ENCODE peak calls at places on chromosomes 7 and 10, in eight cellular contexts. V is mesenchymal stem cell, L is Caco-2, Y is vagina, Z is neuronal stem cell, W is cardiac muscle cell, I is fibroblast of pulmonary artery, Q is A549. D is an unnamed sample.

GRCh38 chr7:8259586-8260222 is 2.3 kb downstream of the ICA1 start:
- DNase-seq in I (no peak), Y (no peak), W (no peak), L (no peak), Q (no peak), Z (no peak), V (no peak), D (no peak)

GRCh38 chr10:19432000-19432399 is 383.4 kb downstream of the MALRD1 start:
- DNase-seq in Z (no peak), I (peak), Y (no peak), V (no peak), Q (no peak), L (no peak), W (no peak), D (no peak)

GRCh38 chr10:71975087-71975890 is 11.1 kb downstream of the CHST3 start:
- DNase-seq in L (no peak), I (no peak), Y (no peak), V (no peak), Q (no peak), Z (no peak), W (peak), D (no peak)

GRCh38 chr10:63066606-63067005 is 66.5 kb upstream of the NRBF2 start:
- DNase-seq in V (no peak), W (no peak), L (no peak), Q (no peak), I (no peak), Z (no peak), Y (no peak), D (no peak)

GRCh38 chr10:6348091-6348862 is 145.5 kb downstream of the PFKFB3 start:
- DNase-seq in V (no peak), W (peak), Z (no peak), L (no peak), Q (no peak), I (no peak), Y (no peak), D (no peak)

GRCh38 chr7:82600601-82601000 is 157.0 kb upstream of the CACNA2D1 start:
- DNase-seq in V (peak), Q (peak), I (no peak), Y (no peak), W (no peak), L (no peak), Z (no peak), D (no peak)

GRCh38 chr10:86035791-86036543 is 330.6 kb downstream of the GRID1 start:
- DNase-seq in W (no peak), V (no peak), I (no peak), Z (no peak), L (no peak), Y (no peak), Q (no peak), D (no peak)

GRCh38 chr7:87878208-87878735 is 2.0 kb downstream of the DBF4 start:
- DNase-seq in Z (no peak), Y (no peak), Q (no peak), I (peak), V (peak), L (no peak), W (peak), D (no peak)

GRCh38 chr10:12974123-12974844 is 27.2 kb downstream of the CCDC3 start:
- DNase-seq in Y (no peak), Z (no peak), W (no peak), I (no peak), L (no peak), Q (no peak), V (no peak), D (no peak)

GRCh38 chr10:58415757-58416156 is 30.5 kb downstream of the TFAM start:
- DNase-seq in Z (no peak), W (no peak), Q (no peak), Y (no peak), L (no peak), V (no peak), I (no peak), D (no peak)

GRCh38 chr10:92027141-92027540 is 103.6 kb downstream of the BTAF1 start:
- DNase-seq in Q (no peak), Y (no peak), I (no peak), Z (no peak), W (peak), L (peak), V (peak), D (no peak)

GRCh38 chr10:52387744-52388143 is 73.7 kb downstream of the DKK1 start:
- DNase-seq in V (no peak), Y (no peak), W (no peak), Z (no peak), L (no peak), I (peak), Q (no peak), D (no peak)

GRCh38 chr10:44030132-44030531 is 354.8 kb downstream of the CXCL12 start:
- DNase-seq in V (no peak), Q (no peak), Z (no peak), I (no peak), Y (peak), L (peak), W (no peak), D (no peak)

GRCh38 chr7:90552521-90552920 is 43.6 kb upstream of the CDK14 start:
- DNase-seq in W (peak), V (peak), L (no peak), I (peak), Q (no peak), Z (no peak), Y (no peak), D (no peak)

GRCh38 chr7:111138196-111138569 is 47.3 kb downstream of the LRRN3 start:
- DNase-seq in W (peak), Q (no peak), Y (no peak), I (peak), Z (no peak), V (peak), L (no peak), D (peak)

GRCh38 chr7:50369408-50370026 is 65.0 kb downstream of the IKZF1 start:
- DNase-seq in V (peak), L (peak), Z (peak), Y (no peak), I (peak), Q (peak), W (peak), D (peak)

GRCh38 chr7:132558815-132559214 is 17.5 kb downstream of the PLXNA4 start:
- DNase-seq in Q (no peak), Y (no peak), L (no peak), Z (no peak), I (no peak), W (no peak), V (no peak), D (no peak)

GRCh38 chr7:116698396-116698795 is 26.4 kb downstream of the MET start:
- DNase-seq in L (no peak), Y (no peak), V (no peak), Z (no peak), Q (no peak), I (no peak), W (no peak), D (no peak)

GRCh38 chr7:12884033-12884432 is 196.6 kb downstream of the ARL4A start:
- DNase-seq in W (no peak), I (peak), Y (no peak), V (no peak), Z (no peak), L (no peak), Q (no peak), D (no peak)

GRCh38 chr7:105656922-105657521 is 75.7 kb upstream of the EFCAB10 start:
- DNase-seq in V (no peak), Q (peak), W (peak), Z (no peak), Y (no peak), L (peak), I (peak), D (peak)

GRCh38 chr7:24366901-24367300 is 82.9 kb downstream of the NPY start:
- DNase-seq in Z (no peak), Q (no peak), V (no peak), Y (no peak), I (no peak), W (no peak), L (no peak), D (no peak)

GRCh38 chr7:24372973-24373372 is 89.0 kb downstream of the NPY start:
- DNase-seq in V (no peak), Y (no peak), W (no peak), L (no peak), I (no peak), Z (no peak), Q (no peak), D (no peak)

GRCh38 chr7:24370541-24370940 is 86.6 kb downstream of the NPY start:
- DNase-seq in Z (no peak), I (no peak), W (no peak), Y (no peak), Q (no peak), V (no peak), L (no peak), D (no peak)

GRCh38 chr7:24365606-24366005 is 81.6 kb downstream of the NPY start:
- DNase-seq in Z (no peak), V (no peak), Q (no peak), W (no peak), L (no peak), Y (no peak), I (no peak), D (no peak)

DNA sequence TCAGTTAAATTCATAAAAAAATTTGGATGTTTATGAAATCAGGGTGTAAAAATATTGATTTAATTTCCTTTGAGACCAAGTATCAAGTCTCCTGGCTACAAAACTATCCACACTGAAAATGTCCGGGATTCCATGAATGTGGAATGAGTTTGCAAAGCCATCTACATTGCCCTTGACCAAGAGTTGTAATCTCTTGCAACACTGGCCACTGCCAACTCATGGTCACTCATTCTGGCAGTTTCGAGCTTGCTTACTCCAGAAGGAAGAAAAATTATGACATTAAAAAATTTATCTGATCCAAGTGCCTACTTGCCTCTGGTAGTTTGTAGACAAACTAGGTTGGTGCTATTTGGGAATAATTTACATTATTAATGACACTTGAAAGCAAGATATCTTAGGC is 84.2 kb downstream of the NPY start:
- DNase-seq in V (no peak), Q (no peak), L (no peak), W (no peak), I (no peak), Y (no peak), Z (no peak), D (no peak)
- H3K4me3 ChIP-seq in V (no peak), Q (no peak), L (no peak), W (no peak), I (no peak), Y (no peak), Z (no peak), D (no peak)

GRCh38 chr10:113381906-113382562 is 170.8 kb upstream of the HABP2 start:
- DNase-seq in Y (no peak), L (no peak), Q (no peak), I (peak), Z (no peak), W (peak), V (peak), D (no peak)
- H3K4me3 ChIP-seq in Y (peak), L (no peak), Q (no peak), I (peak), Z (no peak), W (no peak), V (no peak), D (no peak)

DNA sequence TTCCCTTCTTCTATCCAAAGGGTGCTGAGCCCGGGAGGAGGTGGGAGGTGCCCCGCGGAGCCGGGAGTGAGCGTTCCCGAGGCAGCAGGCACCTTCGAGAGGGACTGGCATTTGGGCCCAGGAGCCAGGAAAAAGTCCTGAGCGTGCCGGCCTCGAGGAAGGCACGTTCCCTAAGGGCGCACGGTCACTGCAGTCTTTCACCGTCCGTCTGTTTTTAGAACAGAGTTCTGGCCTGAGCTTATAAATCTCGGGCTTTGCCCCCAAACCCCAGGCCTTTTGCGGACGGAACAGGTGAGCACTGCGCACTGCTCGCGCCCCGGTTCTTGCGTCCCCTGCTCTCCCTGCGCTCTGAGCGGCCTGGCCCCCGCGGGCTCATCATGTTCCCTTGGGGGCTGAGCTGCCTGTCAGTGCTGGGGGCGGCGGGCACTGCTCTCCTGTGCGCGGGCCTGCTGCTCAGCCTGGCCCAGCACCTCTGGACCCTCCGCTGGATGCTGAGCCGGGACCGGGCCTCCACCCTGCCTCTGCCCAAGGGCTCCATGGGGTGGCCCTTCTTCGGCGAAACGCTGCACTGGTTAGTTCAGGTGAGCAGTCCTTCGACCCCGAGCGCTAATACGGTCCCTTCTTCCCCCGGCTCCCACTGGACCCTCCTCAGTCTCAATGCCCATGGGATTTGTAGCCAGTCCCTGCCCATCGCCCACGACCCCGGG is 442 bp downstream of the CYP26C1 start:
- DNase-seq in V (no peak), L (no peak), W (no peak), Z (no peak), Y (no peak), I (no peak), Q (no peak), D (no peak)
- H3K4me3 ChIP-seq in V (no peak), L (no peak), W (no peak), Z (peak), Y (no peak), I (no peak), Q (no peak), D (no peak)

GRCh38 chr7:158016171-158017087 is 571.2 kb downstream of the PTPRN2 start:
- DNase-seq in Y (no peak), I (no peak), Z (peak), L (no peak), Q (no peak), W (no peak), V (no peak), D (peak)
- H3K4me3 ChIP-seq in Y (peak), I (no peak), Z (peak), L (no peak), Q (no peak), W (no peak), V (no peak), D (no peak)

GRCh38 chr10:104327745-104328635 is 10.3 kb downstream of the ITPRIP start:
- DNase-seq in Z (no peak), L (no peak), W (peak), I (peak), Y (no peak), V (peak), Q (peak), D (peak)

GRCh38 chr10:104328636-104328915 is 9.7 kb downstream of the ITPRIP start:
- DNase-seq in W (no peak), I (no peak), Q (no peak), V (no peak), Y (no peak), Z (peak), L (no peak), D (no peak)

GRCh38 chr10:104329754-104330153 is 8.5 kb downstream of the ITPRIP start:
- DNase-seq in V (peak), L (no peak), Q (peak), I (peak), W (peak), Y (no peak), Z (no peak), D (no peak)

GRCh38 chr10:104330168-104331117 is 7.8 kb downstream of the ITPRIP start:
- DNase-seq in Q (peak), W (peak), L (no peak), V (peak), Y (peak), Z (no peak), I (peak), D (peak)

GRCh38 chr10:104328916-104329710 is 9.2 kb downstream of the ITPRIP start:
- DNase-seq in Q (peak), V (peak), I (peak), W (peak), Z (peak), L (no peak), Y (no peak), D (peak)
- H3K4me3 ChIP-seq in Q (peak), V (no peak), I (peak), W (no peak), Z (no peak), L (no peak), Y (peak), D (peak)

GRCh38 chr7:139680676-139681462 is 96.9 kb downstream of the HIPK2 start:
- DNase-seq in L (no peak), V (peak), I (peak), Q (peak), Z (no peak), W (peak), Y (no peak), D (no peak)
- H3K4me3 ChIP-seq in L (no peak), V (no peak), I (no peak), Q (no peak), Z (no peak), W (no peak), Y (no peak), D (no peak)

GRCh38 chr7:92158660-92159575 is 20.0 kb downstream of the LRRD1 start:
- DNase-seq in Z (no peak), W (peak), Y (no peak), V (peak), Q (no peak), L (no peak), I (peak), D (no peak)
- H3K4me3 ChIP-seq in Z (no peak), W (no peak), Y (no peak), V (no peak), Q (no peak), L (no peak), I (no peak), D (no peak)

GRCh38 chr10:69839696-69840345 is 38.1 kb downstream of the COL13A1 start:
- DNase-seq in Q (no peak), W (peak), L (no peak), Z (no peak), Y (no peak), I (peak), V (peak), D (no peak)
- H3K4me3 ChIP-seq in Q (no peak), W (no peak), L (no peak), Z (no peak), Y (no peak), I (no peak), V (no peak), D (no peak)

GRCh38 chr10:90993340-90993739 is 72.5 kb upstream of the ANKRD1 start:
- DNase-seq in V (no peak), Q (no peak), Y (no peak), W (no peak), Z (no peak), L (no peak), I (peak), D (no peak)
- H3K4me3 ChIP-seq in V (no peak), Q (no peak), Y (no peak), W (no peak), Z (no peak), L (no peak), I (no peak), D (no peak)

GRCh38 chr7:101882595-101883564 is 65.5 kb downstream of the CUX1 start:
- DNase-seq in Y (peak), Q (peak), L (peak), Z (no peak), V (peak), I (peak), W (peak), D (peak)
- H3K4me3 ChIP-seq in Y (no peak), Q (peak), L (peak), Z (no peak), V (no peak), I (peak), W (no peak), D (no peak)